ENCODE peak calls at places on chromosomes 5 and 9, in four cellular contexts. One of them, this sample, is unnamed.

GRCh38 chr5:56490971-56491468 is 257.9 kb upstream of the ANKRD55 start:
- DNase-seq in esophagus squamous epithelium: no peak
- DNase-seq in IMR-90: no peak
- DNase-seq in K562: no peak
- DNase-seq in this sample: no peak

GRCh38 chr5:55540525-55540924 is 5.8 kb upstream of the PLPP1 start:
- DNase-seq in IMR-90: no peak
- DNase-seq in esophagus squamous epithelium: no peak
- DNase-seq in K562: no peak
- DNase-seq in this sample: no peak

GRCh38 chr9:120099064-120099463 is 480.9 kb downstream of the CDK5RAP2 start:
- DNase-seq in IMR-90: no peak
- DNase-seq in esophagus squamous epithelium: no peak
- DNase-seq in K562: peak; percentile 47
- DNase-seq in this sample: no peak

GRCh38 chr5:133610489-133611356 is 1.6 kb downstream of the FSTL4 start:
- DNase-seq in IMR-90: no peak
- DNase-seq in K562: peak; percentile 45
- DNase-seq in esophagus squamous epithelium: no peak
- DNase-seq in this sample: peak; percentile 77

GRCh38 chr5:22651355-22651754 is 201.8 kb downstream of the CDH12 start:
- DNase-seq in IMR-90: no peak
- DNase-seq in esophagus squamous epithelium: no peak
- DNase-seq in K562: no peak
- DNase-seq in this sample: no peak

GRCh38 chr9:120411862-120412424 is 168.0 kb downstream of the CDK5RAP2 start:
- DNase-seq in IMR-90: no peak
- DNase-seq in esophagus squamous epithelium: no peak
- DNase-seq in K562: no peak
- DNase-seq in this sample: no peak

GRCh38 chr9:77731930-77732329 is 83.8 kb upstream of the GNA14 start:
- DNase-seq in IMR-90: no peak
- DNase-seq in K562: no peak
- DNase-seq in esophagus squamous epithelium: no peak
- DNase-seq in this sample: no peak

GRCh38 chr5:39533749-39534148 is 109.0 kb upstream of the DAB2 start:
- DNase-seq in esophagus squamous epithelium: no peak
- DNase-seq in IMR-90: no peak
- DNase-seq in K562: no peak
- DNase-seq in this sample: no peak

GRCh38 chr5:62538017-62538942 is 40.3 kb upstream of the LRRC70 start:
- DNase-seq in esophagus squamous epithelium: no peak
- DNase-seq in K562: peak; percentile 13
- DNase-seq in IMR-90: peak; percentile 94
- DNase-seq in this sample: no peak

GRCh38 chr9:113993838-113994540 is 84.1 kb downstream of the AMBP start:
- DNase-seq in IMR-90: peak; percentile 67
- DNase-seq in K562: no peak
- DNase-seq in esophagus squamous epithelium: no peak
- DNase-seq in this sample: no peak

GRCh38 chr5:66660401-66660800 is 64.2 kb downstream of the MAST4 start:
- DNase-seq in IMR-90: no peak
- DNase-seq in esophagus squamous epithelium: no peak
- DNase-seq in K562: no peak
- DNase-seq in this sample: no peak

GRCh38 chr5:65955746-65956145 is 29.4 kb downstream of the ERBIN start:
- DNase-seq in K562: no peak
- DNase-seq in IMR-90: no peak
- DNase-seq in esophagus squamous epithelium: no peak
- DNase-seq in this sample: no peak

GRCh38 chr9:126664893-126665695 is 51.4 kb downstream of the LMX1B start:
- DNase-seq in IMR-90: no peak
- DNase-seq in K562: no peak
- DNase-seq in esophagus squamous epithelium: no peak
- DNase-seq in this sample: peak; percentile 45

GRCh38 chr5:175521313-175521833 is 43.0 kb downstream of the SFXN1 start:
- DNase-seq in IMR-90: no peak
- DNase-seq in esophagus squamous epithelium: no peak
- DNase-seq in K562: no peak
- DNase-seq in this sample: no peak

GRCh38 chr9:86368871-86369521 is 14.8 kb upstream of the TUT7 start:
- DNase-seq in IMR-90: peak; percentile 83
- DNase-seq in esophagus squamous epithelium: no peak
- DNase-seq in K562: no peak
- DNase-seq in this sample: no peak

GRCh38 chr5:7676455-7676854 is 174.5 kb downstream of the CFAP90 start:
- DNase-seq in esophagus squamous epithelium: no peak
- DNase-seq in K562: no peak
- DNase-seq in IMR-90: no peak
- DNase-seq in this sample: no peak

GRCh38 chr9:2153599-2154217 is 138.6 kb downstream of the SMARCA2 start:
- DNase-seq in esophagus squamous epithelium: no peak
- DNase-seq in K562: no peak
- DNase-seq in IMR-90: no peak
- DNase-seq in this sample: no peak

GRCh38 chr9:95937131-95937530 is 61.6 kb downstream of the ERCC6L2 start:
- DNase-seq in K562: no peak
- DNase-seq in esophagus squamous epithelium: no peak
- DNase-seq in IMR-90: no peak
- DNase-seq in this sample: no peak

GRCh38 chr9:137451976-137452760 is 7.0 kb downstream of the NSMF start:
- DNase-seq in K562: no peak
- DNase-seq in esophagus squamous epithelium: no peak
- DNase-seq in IMR-90: no peak
- DNase-seq in this sample: no peak

GRCh38 chr9:131319486-131319885 is 30.0 kb downstream of the PLPP7 start:
- DNase-seq in IMR-90: no peak
- DNase-seq in esophagus squamous epithelium: no peak
- DNase-seq in K562: no peak
- DNase-seq in this sample: no peak

GRCh38 chr9:35730486-35730854 is 1.5 kb downstream of the TLN1 start:
- DNase-seq in K562: no peak
- DNase-seq in esophagus squamous epithelium: no peak
- DNase-seq in IMR-90: no peak
- DNase-seq in this sample: no peak
- H3K4me1 ChIP-seq in K562: peaks cover 43% of the 10 kb centered on the region
- H3K4me1 ChIP-seq in esophagus squamous epithelium: peaks cover 42% of the 10 kb centered on the region
- H3K4me1 ChIP-seq in IMR-90: peaks cover 25% of the 10 kb centered on the region
- H3K4me1 ChIP-seq in this sample: peaks cover 39% of the 10 kb centered on the region

GRCh38 chr9:69376651-69377050 is 51.6 kb downstream of the ENTREP1 start:
- DNase-seq in K562: no peak
- DNase-seq in IMR-90: peak; percentile 92
- DNase-seq in esophagus squamous epithelium: no peak
- DNase-seq in this sample: no peak

GRCh38 chr9:69380811-69381210 is 55.8 kb downstream of the ENTREP1 start:
- DNase-seq in IMR-90: peak; percentile 56
- DNase-seq in K562: no peak
- DNase-seq in esophagus squamous epithelium: no peak
- DNase-seq in this sample: no peak

GRCh38 chr9:69379250-69379982 is 54.4 kb downstream of the ENTREP1 start:
- DNase-seq in K562: no peak
- DNase-seq in IMR-90: peak; percentile 51
- DNase-seq in esophagus squamous epithelium: no peak
- DNase-seq in this sample: no peak

GRCh38 chr9:69380301-69380700 is 55.3 kb downstream of the ENTREP1 start:
- DNase-seq in esophagus squamous epithelium: no peak
- DNase-seq in IMR-90: no peak
- DNase-seq in K562: no peak
- DNase-seq in this sample: no peak

DNA sequence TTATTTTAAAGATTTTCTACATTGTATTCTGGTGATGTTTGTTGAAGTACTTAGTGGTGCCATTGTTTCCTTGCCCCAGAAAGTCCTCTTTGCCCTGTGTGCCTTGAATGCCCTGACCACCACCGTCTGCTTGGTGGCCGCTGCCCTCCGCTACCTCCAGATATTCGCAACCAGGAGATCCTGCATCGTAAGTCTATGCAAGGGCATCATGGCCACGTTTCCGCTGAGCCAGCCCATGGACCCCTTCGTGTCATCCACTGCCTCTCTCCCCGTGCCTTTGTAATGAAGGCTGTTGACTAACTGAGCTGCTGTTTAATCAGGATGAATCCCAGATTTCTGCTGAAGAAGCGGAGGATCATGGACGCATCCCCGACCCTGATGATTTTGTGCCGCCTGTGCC is 52.3 kb downstream of the ENTREP1 start:
- DNase-seq in IMR-90: no peak
- DNase-seq in K562: no peak
- DNase-seq in esophagus squamous epithelium: no peak
- DNase-seq in this sample: no peak
- H3K4me1 ChIP-seq in IMR-90: peaks cover 3% of the 10 kb centered on the region
- H3K4me1 ChIP-seq in K562: no peaks in the 10 kb centered on the region
- H3K4me1 ChIP-seq in esophagus squamous epithelium: peaks cover 14% of the 10 kb centered on the region
- H3K4me1 ChIP-seq in this sample: no peaks in the 10 kb centered on the region

DNA sequence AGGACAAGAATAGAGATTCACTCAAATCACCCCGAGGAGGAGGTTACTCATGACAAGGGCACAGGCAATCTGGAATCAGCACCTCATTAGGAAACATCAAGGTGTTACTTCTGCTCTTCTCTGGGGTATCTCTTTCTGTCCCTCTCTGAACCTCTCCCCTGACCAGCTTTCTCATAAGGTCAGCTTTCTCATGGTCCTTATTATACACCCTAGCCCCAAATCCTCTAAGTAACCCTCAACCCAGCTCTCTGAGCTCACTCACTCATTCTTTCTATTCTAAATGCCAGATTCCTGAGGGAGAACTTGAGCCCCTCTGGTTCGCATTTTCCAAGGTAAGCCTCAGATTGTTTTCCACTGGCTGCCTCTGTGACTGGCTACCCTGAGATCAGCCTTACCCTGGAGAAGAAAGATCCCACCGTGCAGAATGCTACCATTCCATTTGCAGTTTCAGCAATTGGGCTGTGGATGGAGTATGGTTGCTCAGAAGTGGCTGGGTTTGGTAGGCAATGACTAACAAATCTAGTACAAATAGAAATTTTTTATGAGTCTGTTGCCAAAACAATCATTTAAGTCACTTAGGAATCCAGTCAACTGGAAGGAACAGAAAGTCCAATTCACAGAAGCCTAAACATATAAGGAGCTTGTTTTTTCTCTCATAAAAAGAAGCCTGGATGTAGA is 9.0 kb upstream of the TIMD4 start:
- DNase-seq in IMR-90: no peak
- DNase-seq in K562: no peak
- DNase-seq in esophagus squamous epithelium: no peak
- DNase-seq in this sample: no peak
- H3K4me1 ChIP-seq in IMR-90: no peaks in the 10 kb centered on the region
- H3K4me1 ChIP-seq in K562: no peaks in the 10 kb centered on the region
- H3K4me1 ChIP-seq in esophagus squamous epithelium: no peaks in the 10 kb centered on the region
- H3K4me1 ChIP-seq in this sample: no peaks in the 10 kb centered on the region

GRCh38 chr5:14153932-14154646 is 10.9 kb downstream of the TRIO start:
- DNase-seq in IMR-90: peak; percentile 83
- DNase-seq in K562: no peak
- DNase-seq in esophagus squamous epithelium: no peak
- DNase-seq in this sample: no peak
- H3K4me1 ChIP-seq in IMR-90: peaks cover 43% of the 10 kb centered on the region
- H3K4me1 ChIP-seq in K562: no peaks in the 10 kb centered on the region
- H3K4me1 ChIP-seq in esophagus squamous epithelium: peaks cover 49% of the 10 kb centered on the region
- H3K4me1 ChIP-seq in this sample: peaks cover 22% of the 10 kb centered on the region

This sample was measured in HAP-1.